ENCODE peak calls at places on chromosomes 16 and 17, in five cellular contexts. G, Q, B, W and P are unnamed samples.

GRCh38 chr16:68186877-68187276 is 49.0 kb downstream of the ESRP2 start:
- DNase-seq in Q (no peak), G (no peak), W (no peak), B (no peak), P (no peak)

GRCh38 chr17:64236827-64237403 is 26.1 kb downstream of the TEX2 start:
- DNase-seq in B (no peak), W (no peak), Q (peak; percentile 17), G (no peak), P (no peak)

GRCh38 chr17:66304304-66305174 is 2.1 kb downstream of the PRKCA start:
- DNase-seq in Q (peak; percentile 51), W (no peak), B (no peak), G (peak; percentile 50), P (peak; percentile 1)

GRCh38 chr16:80804061-80804450 is 342 bp downstream of the CDYL2 start:
- DNase-seq in G (peak; percentile 36), W (peak; percentile 39), Q (peak; percentile 71), B (peak; percentile 58), P (peak; percentile 52)

GRCh38 chr17:2860883-2861282 is 64.6 kb downstream of the RAP1GAP2 start:
- DNase-seq in B (no peak), G (no peak), Q (no peak), W (no peak), P (no peak)

GRCh38 chr16:48788475-48788874 is 178.5 kb upstream of the N4BP1 start:
- DNase-seq in Q (no peak), B (no peak), W (no peak), G (no peak), P (no peak)

GRCh38 chr17:76343106-76343505 is 10.6 kb downstream of the PRPSAP1 start:
- DNase-seq in W (no peak), G (no peak), Q (no peak), B (no peak), P (no peak)

GRCh38 chr16:67155305-67156145 is 4.2 kb downstream of the TRADD start:
- DNase-seq in Q (peak; percentile 61), G (peak; percentile 77), W (peak; percentile 86), B (no peak), P (peak; percentile 90)

GRCh38 chr17:28737770-28738679 is 5.8 kb upstream of the TRAF4 start:
- DNase-seq in W (no peak), Q (no peak), B (no peak), G (peak; percentile 60), P (no peak)

GRCh38 chr17:42928714-42929496 is 28.3 kb downstream of the G6PC1 start:
- DNase-seq in W (peak; percentile 22), B (peak; percentile 63), G (peak; percentile 38), Q (peak; percentile 82), P (peak; percentile 70)

GRCh38 chr16:28910046-28911031 is 14.7 kb downstream of the RABEP2 start:
- DNase-seq in B (no peak), W (no peak), Q (no peak), G (peak; percentile 72), P (no peak)

GRCh38 chr17:76569607-76570279 is 15.9 kb downstream of the ST6GALNAC2 start:
- DNase-seq in W (no peak), B (peak; percentile 70), Q (peak; percentile 35), G (no peak), P (no peak)

GRCh38 chr16:67375161-67375560 is 18.1 kb downstream of the TPPP3 start:
- DNase-seq in W (no peak), Q (no peak), B (no peak), G (no peak), P (no peak)

GRCh38 chr17:32276217-32276616 is 10.6 kb downstream of the RHBDL3 start:
- DNase-seq in G (no peak), W (no peak), Q (no peak), B (no peak), P (no peak)

GRCh38 chr17:80671039-80671822 is 126.6 kb downstream of the RPTOR start:
- DNase-seq in Q (no peak), W (no peak), B (no peak), G (no peak), P (no peak)

GRCh38 chr16:28012031-28012445 is 51.5 kb downstream of the GSG1L start:
- DNase-seq in G (no peak), Q (peak; percentile 38), W (peak; percentile 24), B (no peak), P (peak; percentile 8)

GRCh38 chr17:58273453-58274104 is 7.2 kb downstream of the MPO start:
- DNase-seq in Q (no peak), B (no peak), G (no peak), W (no peak), P (no peak)

GRCh38 chr17:73722163-73722562 is 77.9 kb upstream of the SDK2 start:
- DNase-seq in W (no peak), Q (no peak), G (no peak), B (no peak), P (no peak)

GRCh38 chr17:9004132-9004960 is 17.0 kb upstream of the NTN1 start:
- DNase-seq in G (no peak), Q (no peak), W (no peak), B (no peak), P (no peak)

GRCh38 chr17:29567362-29568330 is 809 bp upstream of the ABHD15 start:
- DNase-seq in W (peak; percentile 58), B (peak; percentile 64), Q (peak; percentile 48), G (peak; percentile 80), P (peak; percentile 74)

GRCh38 chr16:27432600-27432957 is 30.6 kb downstream of the IL21R start:
- DNase-seq in B (no peak), G (no peak), Q (peak; percentile 87), W (no peak), P (no peak)

GRCh38 chr17:41910701-41911391 is 7.9 kb downstream of the ACLY start:
- DNase-seq in W (no peak), Q (peak; percentile 100), G (no peak), B (no peak), P (no peak)

GRCh38 chr16:3807425-3808123 is 72.9 kb downstream of the CREBBP start:
- DNase-seq in W (no peak), G (no peak), B (no peak), Q (no peak), P (no peak)

GRCh38 chr16:69520800-69521602 is 44.8 kb upstream of the NFAT5 start:
- DNase-seq in Q (no peak), B (no peak), W (no peak), G (no peak), P (peak; percentile 30)

GRCh38 chr16:15509593-15510520 is 75.5 kb downstream of the BMERB1 start:
- DNase-seq in G (no peak), B (no peak), Q (peak; percentile 69), W (no peak), P (peak; percentile 33)

GRCh38 chr16:648071-648785 is 937 bp upstream of the WDR90 start:
- DNase-seq in G (peak; percentile 87), Q (no peak), B (peak; percentile 85), W (no peak), P (peak; percentile 37)

GRCh38 chr16:81863630-81864352 is 84.7 kb downstream of the PLCG2 start:
- DNase-seq in W (no peak), B (no peak), Q (no peak), G (no peak), P (no peak)

GRCh38 chr16:71526111-71526998 is at the start of gene CHST4:
- DNase-seq in B (no peak), G (no peak), Q (peak; percentile 74), W (no peak), P (peak; percentile 74)

DNA sequence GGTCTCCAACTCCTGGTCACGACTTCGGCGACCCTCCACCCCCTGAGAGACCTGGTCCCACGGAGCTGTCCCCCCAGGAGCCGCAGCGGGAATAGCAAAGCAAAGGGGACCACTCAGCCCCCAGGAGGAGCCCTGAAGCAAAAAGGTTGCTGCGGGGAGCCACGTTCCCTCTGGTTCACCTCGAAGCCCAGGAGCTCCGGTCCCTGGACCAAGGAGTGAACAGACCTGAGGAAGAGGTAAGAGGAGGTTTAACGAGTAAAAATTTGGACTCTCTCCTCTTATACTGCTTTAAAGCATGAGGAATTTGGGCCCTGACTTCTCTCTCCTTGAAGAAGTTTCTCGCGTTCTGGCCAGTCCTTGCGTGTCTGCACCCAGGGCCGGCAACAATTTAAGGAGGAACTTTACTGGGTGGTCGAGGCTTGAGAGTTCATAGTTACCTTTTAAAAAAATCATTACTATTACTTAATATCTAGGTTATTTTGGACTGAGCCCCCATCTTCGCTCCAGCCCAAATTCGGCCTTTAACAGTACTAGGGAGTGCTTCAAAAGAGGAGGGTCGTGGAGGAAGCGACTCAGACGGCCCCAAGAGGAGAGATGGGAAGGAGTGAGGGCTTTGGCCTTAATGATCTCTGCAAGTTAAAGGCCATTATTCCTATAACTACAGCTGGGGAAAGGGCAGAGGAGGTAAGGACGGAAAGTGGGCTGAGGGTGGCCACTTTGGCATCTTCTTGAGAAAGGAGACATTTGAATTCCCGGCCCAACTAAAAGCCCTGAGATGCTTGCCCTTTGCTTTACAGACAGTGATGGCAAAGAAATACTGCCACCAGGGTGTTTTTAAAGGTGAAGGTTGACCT is 16.9 kb upstream of the HOXB9 start:
- DNase-seq in G (peak; percentile 27), W (no peak), Q (no peak), B (no peak), P (no peak)
- H3K27ac ChIP-seq in G (peak overlapping the region; percentile 85), W (no peak overlapping the region), Q (no peak overlapping the region), B (no peak overlapping the region), P (no peak overlapping the region)

DNA sequence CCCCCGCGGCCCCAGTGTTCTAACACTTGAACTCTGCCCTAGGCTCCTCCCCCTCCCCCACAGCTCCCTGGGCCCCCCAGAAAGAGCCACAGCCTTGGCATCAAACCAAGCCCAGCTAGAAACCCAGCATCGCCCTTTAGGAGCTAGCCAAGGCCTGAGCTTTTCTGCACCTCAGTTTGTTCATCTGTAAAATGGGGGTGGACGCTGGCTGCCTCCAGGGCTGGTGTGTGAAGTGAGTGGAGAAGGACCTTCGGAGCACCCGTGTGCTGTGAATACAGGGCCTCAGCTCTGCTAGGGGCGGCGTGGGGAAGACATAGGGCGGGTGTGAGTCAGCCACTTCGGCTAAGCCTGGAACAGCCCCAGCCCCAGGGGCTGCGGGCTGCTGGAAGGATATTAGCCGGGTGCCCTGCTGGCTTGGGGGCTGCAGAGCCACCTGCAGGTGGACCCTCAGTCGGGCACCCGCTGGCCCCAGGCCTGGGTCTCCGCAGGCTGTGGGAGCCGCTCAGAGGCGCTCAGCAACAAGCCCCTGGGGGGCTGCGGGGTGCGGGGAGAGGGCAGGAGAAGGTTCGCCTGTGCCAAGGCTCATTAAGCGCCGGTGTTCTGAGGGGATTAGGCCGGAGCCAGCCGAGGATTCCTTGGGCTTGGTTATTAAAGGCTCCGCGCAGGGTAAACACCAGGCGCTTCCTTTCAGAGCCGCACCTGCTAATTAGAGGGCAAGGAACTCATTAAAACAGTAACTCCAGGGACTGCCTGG is 217.0 kb upstream of the CIBAR2 start:
- DNase-seq in W (peak; percentile 25), Q (peak; percentile 70), G (peak; percentile 73), B (no peak), P (no peak)
- TF ChIP-seq CTCF in W (no peak), Q (no peak), G (no peak), B (no peak), P (no peak)

GRCh38 chr17:82236142-82236971 is 7.5 kb downstream of the SLC16A3 start:
- DNase-seq in Q (peak; percentile 40), G (peak; percentile 78), B (peak; percentile 63), W (peak; percentile 81), P (peak; percentile 86)
- H3K27ac ChIP-seq in Q (no peak overlapping the region), G (no peak overlapping the region), B (no peak overlapping the region), W (peak overlapping the region; percentile 60), P (peak overlapping the region; percentile 63)

GRCh38 chr17:37219876-37220608 is 155.7 kb upstream of the C17orf78 start:
- DNase-seq in Q (no peak), B (no peak), W (no peak), G (no peak), P (no peak)

GRCh38 chr17:37220609-37220953 is 155.2 kb upstream of the C17orf78 start:
- DNase-seq in W (no peak), G (no peak), Q (no peak), B (no peak), P (peak; percentile 38)

GRCh38 chr17:37225458-37225857 is 150.3 kb upstream of the C17orf78 start:
- DNase-seq in B (no peak), Q (no peak), G (no peak), W (no peak), P (no peak)

GRCh38 chr17:37218849-37219248 is 156.9 kb upstream of the C17orf78 start:
- DNase-seq in B (no peak), Q (no peak), W (no peak), G (no peak), P (no peak)

GRCh38 chr17:37221865-37222264 is 153.9 kb upstream of the C17orf78 start:
- DNase-seq in W (no peak), Q (no peak), G (no peak), B (no peak), P (no peak)
- TF ChIP-seq CTCF in W (no peak), Q (no peak), G (no peak), B (no peak), P (no peak)